ENCODE peak calls at places on chromosomes 2 and 18, in ten cellular contexts. One of them, this sample, is unnamed.

GRCh38 chr2:189204322-189204941 is 24.9 kb upstream of the COL5A2 start:
- DNase-seq in adrenal gland: no peak
- DNase-seq in WERI-Rb-1: no peak
- DNase-seq in endodermal cell: no peak
- DNase-seq in nephron progenitor cell: no peak
- DNase-seq in keratinocyte: no peak
- DNase-seq in HL-60: no peak
- DNase-seq in RWPE1: peak
- DNase-seq in AG10803: peak
- DNase-seq in heart left ventricle: no peak
- DNase-seq in this sample: no peak

GRCh38 chr2:48170281-48170680 is 264.0 kb upstream of the FBXO11 start:
- DNase-seq in adrenal gland: no peak
- DNase-seq in WERI-Rb-1: no peak
- DNase-seq in endodermal cell: no peak
- DNase-seq in nephron progenitor cell: no peak
- DNase-seq in keratinocyte: no peak
- DNase-seq in HL-60: no peak
- DNase-seq in RWPE1: no peak
- DNase-seq in AG10803: peak
- DNase-seq in heart left ventricle: no peak
- DNase-seq in this sample: no peak

GRCh38 chr2:121825003-121825950 is 69.8 kb downstream of the TSN start:
- DNase-seq in adrenal gland: no peak
- DNase-seq in WERI-Rb-1: no peak
- DNase-seq in endodermal cell: peak
- DNase-seq in nephron progenitor cell: no peak
- DNase-seq in keratinocyte: no peak
- DNase-seq in HL-60: no peak
- DNase-seq in RWPE1: no peak
- DNase-seq in AG10803: no peak
- DNase-seq in heart left ventricle: no peak
- DNase-seq in this sample: no peak

GRCh38 chr2:168354499-168354898 is 101.6 kb upstream of the CERS6 start:
- DNase-seq in adrenal gland: no peak
- DNase-seq in WERI-Rb-1: no peak
- DNase-seq in endodermal cell: no peak
- DNase-seq in nephron progenitor cell: no peak
- DNase-seq in keratinocyte: no peak
- DNase-seq in HL-60: no peak
- DNase-seq in RWPE1: no peak
- DNase-seq in AG10803: no peak
- DNase-seq in heart left ventricle: no peak
- DNase-seq in this sample: no peak

GRCh38 chr2:159939946-159940345 is 122.5 kb downstream of the PLA2R1 start:
- DNase-seq in adrenal gland: no peak
- DNase-seq in WERI-Rb-1: peak
- DNase-seq in endodermal cell: no peak
- DNase-seq in nephron progenitor cell: no peak
- DNase-seq in keratinocyte: no peak
- DNase-seq in HL-60: no peak
- DNase-seq in RWPE1: peak
- DNase-seq in AG10803: peak
- DNase-seq in heart left ventricle: no peak
- DNase-seq in this sample: no peak

GRCh38 chr2:127649100-127649611 is 3.2 kb downstream of the GPR17 start:
- DNase-seq in adrenal gland: no peak
- DNase-seq in WERI-Rb-1: no peak
- DNase-seq in endodermal cell: no peak
- DNase-seq in nephron progenitor cell: no peak
- DNase-seq in keratinocyte: no peak
- DNase-seq in HL-60: no peak
- DNase-seq in RWPE1: no peak
- DNase-seq in AG10803: no peak
- DNase-seq in heart left ventricle: peak
- DNase-seq in this sample: no peak

GRCh38 chr2:25379535-25379934 is 37.8 kb upstream of the DNMT3A start:
- DNase-seq in adrenal gland: no peak
- DNase-seq in WERI-Rb-1: peak
- DNase-seq in endodermal cell: peak
- DNase-seq in nephron progenitor cell: no peak
- DNase-seq in keratinocyte: no peak
- DNase-seq in HL-60: no peak
- DNase-seq in RWPE1: no peak
- DNase-seq in AG10803: no peak
- DNase-seq in heart left ventricle: no peak
- DNase-seq in this sample: no peak

GRCh38 chr2:113012436-113013335 is 7.4 kb downstream of the IL36A start:
- DNase-seq in adrenal gland: no peak
- DNase-seq in WERI-Rb-1: no peak
- DNase-seq in endodermal cell: no peak
- DNase-seq in nephron progenitor cell: no peak
- DNase-seq in keratinocyte: peak
- DNase-seq in HL-60: no peak
- DNase-seq in RWPE1: peak
- DNase-seq in AG10803: no peak
- DNase-seq in heart left ventricle: no peak
- DNase-seq in this sample: no peak

GRCh38 chr2:149556452-149556851 is 31.1 kb downstream of the MMADHC start:
- DNase-seq in adrenal gland: no peak
- DNase-seq in WERI-Rb-1: no peak
- DNase-seq in endodermal cell: no peak
- DNase-seq in nephron progenitor cell: no peak
- DNase-seq in keratinocyte: no peak
- DNase-seq in HL-60: no peak
- DNase-seq in RWPE1: no peak
- DNase-seq in AG10803: no peak
- DNase-seq in heart left ventricle: no peak
- DNase-seq in this sample: no peak

GRCh38 chr18:57895182-57895581 is 92.1 kb upstream of the ATP8B1 start:
- DNase-seq in adrenal gland: no peak
- DNase-seq in WERI-Rb-1: no peak
- DNase-seq in endodermal cell: no peak
- DNase-seq in nephron progenitor cell: no peak
- DNase-seq in keratinocyte: no peak
- DNase-seq in HL-60: no peak
- DNase-seq in RWPE1: no peak
- DNase-seq in AG10803: no peak
- DNase-seq in heart left ventricle: no peak
- DNase-seq in this sample: no peak

GRCh38 chr2:55948176-55948921 is 24.8 kb upstream of the EFEMP1 start:
- DNase-seq in adrenal gland: no peak
- DNase-seq in WERI-Rb-1: no peak
- DNase-seq in endodermal cell: no peak
- DNase-seq in nephron progenitor cell: no peak
- DNase-seq in keratinocyte: no peak
- DNase-seq in HL-60: no peak
- DNase-seq in RWPE1: no peak
- DNase-seq in AG10803: no peak
- DNase-seq in heart left ventricle: no peak
- DNase-seq in this sample: no peak

GRCh38 chr2:28096421-28096820 is 205.9 kb downstream of the BABAM2 start:
- DNase-seq in adrenal gland: no peak
- DNase-seq in WERI-Rb-1: no peak
- DNase-seq in endodermal cell: no peak
- DNase-seq in nephron progenitor cell: no peak
- DNase-seq in keratinocyte: no peak
- DNase-seq in HL-60: no peak
- DNase-seq in RWPE1: no peak
- DNase-seq in AG10803: peak
- DNase-seq in heart left ventricle: no peak
- DNase-seq in this sample: no peak

GRCh38 chr2:173101687-173102086 is 26.0 kb downstream of the MAP3K20 start:
- DNase-seq in adrenal gland: peak
- DNase-seq in WERI-Rb-1: no peak
- DNase-seq in endodermal cell: no peak
- DNase-seq in nephron progenitor cell: no peak
- DNase-seq in keratinocyte: no peak
- DNase-seq in HL-60: no peak
- DNase-seq in RWPE1: peak
- DNase-seq in AG10803: peak
- DNase-seq in heart left ventricle: no peak
- DNase-seq in this sample: no peak

GRCh38 chr2:23711979-23712755 is 214.8 kb downstream of the ATAD2B start:
- DNase-seq in adrenal gland: no peak
- DNase-seq in WERI-Rb-1: no peak
- DNase-seq in endodermal cell: peak
- DNase-seq in nephron progenitor cell: no peak
- DNase-seq in keratinocyte: no peak
- DNase-seq in HL-60: no peak
- DNase-seq in RWPE1: no peak
- DNase-seq in AG10803: peak
- DNase-seq in heart left ventricle: no peak
- DNase-seq in this sample: no peak

GRCh38 chr2:137947714-137948336 is 16.4 kb upstream of the HNMT start:
- DNase-seq in adrenal gland: peak
- DNase-seq in WERI-Rb-1: peak
- DNase-seq in endodermal cell: peak
- DNase-seq in nephron progenitor cell: peak
- DNase-seq in keratinocyte: no peak
- DNase-seq in HL-60: no peak
- DNase-seq in RWPE1: peak
- DNase-seq in AG10803: peak
- DNase-seq in heart left ventricle: peak
- DNase-seq in this sample: no peak

GRCh38 chr2:49948744-49949143 is 794.4 kb upstream of the FSHR start:
- DNase-seq in adrenal gland: no peak
- DNase-seq in WERI-Rb-1: no peak
- DNase-seq in endodermal cell: no peak
- DNase-seq in nephron progenitor cell: no peak
- DNase-seq in keratinocyte: no peak
- DNase-seq in HL-60: no peak
- DNase-seq in RWPE1: no peak
- DNase-seq in AG10803: no peak
- DNase-seq in heart left ventricle: no peak
- DNase-seq in this sample: no peak

GRCh38 chr2:49948091-49948490 is 793.8 kb upstream of the FSHR start:
- DNase-seq in adrenal gland: no peak
- DNase-seq in WERI-Rb-1: no peak
- DNase-seq in endodermal cell: no peak
- DNase-seq in nephron progenitor cell: no peak
- DNase-seq in keratinocyte: no peak
- DNase-seq in HL-60: no peak
- DNase-seq in RWPE1: no peak
- DNase-seq in AG10803: no peak
- DNase-seq in heart left ventricle: no peak
- DNase-seq in this sample: no peak

GRCh38 chr2:49954074-49954473 is 799.8 kb upstream of the FSHR start:
- DNase-seq in adrenal gland: no peak
- DNase-seq in WERI-Rb-1: no peak
- DNase-seq in endodermal cell: no peak
- DNase-seq in nephron progenitor cell: no peak
- DNase-seq in keratinocyte: no peak
- DNase-seq in HL-60: no peak
- DNase-seq in RWPE1: no peak
- DNase-seq in AG10803: no peak
- DNase-seq in heart left ventricle: no peak
- DNase-seq in this sample: no peak

GRCh38 chr2:49950635-49951034 is 796.3 kb upstream of the FSHR start:
- DNase-seq in adrenal gland: no peak
- DNase-seq in WERI-Rb-1: no peak
- DNase-seq in endodermal cell: no peak
- DNase-seq in nephron progenitor cell: no peak
- DNase-seq in keratinocyte: no peak
- DNase-seq in HL-60: no peak
- DNase-seq in RWPE1: no peak
- DNase-seq in AG10803: no peak
- DNase-seq in heart left ventricle: no peak
- DNase-seq in this sample: no peak
- TF ChIP-seq CTCF in adrenal gland: no peak
- TF ChIP-seq CTCF in WERI-Rb-1: no peak
- TF ChIP-seq CTCF in endodermal cell: no peak
- TF ChIP-seq CTCF in nephron progenitor cell: no peak
- TF ChIP-seq CTCF in keratinocyte: no peak
- TF ChIP-seq CTCF in HL-60: no peak
- TF ChIP-seq CTCF in RWPE1: no peak
- TF ChIP-seq CTCF in AG10803: no peak
- TF ChIP-seq CTCF in heart left ventricle: no peak
- TF ChIP-seq CTCF in this sample: no peak

DNA sequence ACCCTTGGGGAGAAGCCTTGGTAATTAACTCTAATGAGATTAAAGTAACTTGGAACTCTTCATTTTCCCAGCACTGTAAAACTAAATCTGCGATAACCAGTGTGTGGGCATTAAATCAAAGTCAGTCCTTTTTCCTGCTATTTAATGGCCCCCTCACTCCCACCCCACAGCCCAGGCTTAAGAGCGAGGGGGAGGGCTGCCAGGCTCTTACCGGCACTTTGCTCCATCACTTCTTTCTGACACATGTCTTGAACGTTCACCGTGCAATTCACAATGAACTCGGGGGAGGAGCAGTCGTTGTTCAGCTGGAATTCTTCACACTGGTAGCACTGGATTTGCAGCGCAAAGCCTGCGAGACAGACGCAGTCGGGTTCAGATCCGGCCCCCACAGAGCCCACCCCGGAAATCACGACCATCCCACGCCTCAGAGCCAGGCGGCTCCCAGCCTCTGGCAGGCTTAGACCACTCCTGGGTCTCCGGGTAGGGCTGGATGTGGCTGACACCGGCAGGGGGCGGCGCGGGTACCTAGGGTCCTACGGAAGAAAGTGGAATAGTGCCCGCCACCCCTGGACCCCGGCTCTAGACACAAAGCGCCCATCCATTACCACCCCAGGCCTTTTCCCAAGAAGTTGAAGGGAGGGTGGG is 1.7 kb downstream of the LYPD1 start:
- DNase-seq in adrenal gland: no peak
- DNase-seq in WERI-Rb-1: peak
- DNase-seq in endodermal cell: peak
- DNase-seq in nephron progenitor cell: peak
- DNase-seq in keratinocyte: no peak
- DNase-seq in HL-60: no peak
- DNase-seq in RWPE1: no peak
- DNase-seq in AG10803: no peak
- DNase-seq in heart left ventricle: no peak
- DNase-seq in this sample: no peak
- TF ChIP-seq CTCF in adrenal gland: no peak
- TF ChIP-seq CTCF in WERI-Rb-1: peak
- TF ChIP-seq CTCF in endodermal cell: peak
- TF ChIP-seq CTCF in nephron progenitor cell: peak
- TF ChIP-seq CTCF in keratinocyte: no peak
- TF ChIP-seq CTCF in HL-60: no peak
- TF ChIP-seq CTCF in RWPE1: no peak
- TF ChIP-seq CTCF in AG10803: no peak
- TF ChIP-seq CTCF in heart left ventricle: peak
- TF ChIP-seq CTCF in this sample: peak

GRCh38 chr2:9778012-9778411 is 65.3 kb upstream of the TAF1B start:
- DNase-seq in adrenal gland: no peak
- DNase-seq in WERI-Rb-1: peak
- DNase-seq in endodermal cell: peak
- DNase-seq in nephron progenitor cell: no peak
- DNase-seq in keratinocyte: no peak
- DNase-seq in HL-60: no peak
- DNase-seq in RWPE1: no peak
- DNase-seq in AG10803: no peak
- DNase-seq in heart left ventricle: peak
- DNase-seq in this sample: no peak
- TF ChIP-seq CTCF in adrenal gland: no peak
- TF ChIP-seq CTCF in WERI-Rb-1: peak
- TF ChIP-seq CTCF in endodermal cell: peak
- TF ChIP-seq CTCF in nephron progenitor cell: no peak
- TF ChIP-seq CTCF in keratinocyte: no peak
- TF ChIP-seq CTCF in HL-60: peak
- TF ChIP-seq CTCF in RWPE1: no peak
- TF ChIP-seq CTCF in AG10803: peak
- TF ChIP-seq CTCF in heart left ventricle: peak
- TF ChIP-seq CTCF in this sample: peak

GRCh38 chr18:8324343-8325065 is 284.7 kb upstream of the RAB12 start:
- DNase-seq in adrenal gland: no peak
- DNase-seq in WERI-Rb-1: no peak
- DNase-seq in endodermal cell: no peak
- DNase-seq in nephron progenitor cell: no peak
- DNase-seq in keratinocyte: no peak
- DNase-seq in HL-60: no peak
- DNase-seq in RWPE1: no peak
- DNase-seq in AG10803: no peak
- DNase-seq in heart left ventricle: no peak
- DNase-seq in this sample: no peak
- TF ChIP-seq CTCF in adrenal gland: no peak
- TF ChIP-seq CTCF in WERI-Rb-1: peak
- TF ChIP-seq CTCF in endodermal cell: peak
- TF ChIP-seq CTCF in nephron progenitor cell: no peak
- TF ChIP-seq CTCF in keratinocyte: no peak
- TF ChIP-seq CTCF in HL-60: no peak
- TF ChIP-seq CTCF in RWPE1: no peak
- TF ChIP-seq CTCF in AG10803: no peak
- TF ChIP-seq CTCF in heart left ventricle: no peak
- TF ChIP-seq CTCF in this sample: peak